ENCODE peak calls at places on chromosomes 7 and 10, in six cellular contexts. One of them, this sample, is unnamed.

GRCh38 chr7:2154831-2155230 is 77.9 kb downstream of the MAD1L1 start:
- DNase-seq in gastrocnemius medialis: no peak
- DNase-seq in ACHN: no peak
- DNase-seq in iris pigment epithelial cell: no peak
- DNase-seq in NCI-H1436: no peak
- DNase-seq in stimulated activated CD4-positive, alpha-beta T cell treated with anti-CD3 and anti-CD28 coated beads, Interleukin-15, amount 100 ng/mL, for 1 hour: no peak
- DNase-seq in this sample: no peak

GRCh38 chr7:155297517-155298287 is at the start of gene INSIG1:
- DNase-seq in gastrocnemius medialis: peak; percentile 90
- DNase-seq in ACHN: peak; percentile 98
- DNase-seq in iris pigment epithelial cell: peak; percentile 93
- DNase-seq in NCI-H1436: peak; percentile 87
- DNase-seq in stimulated activated CD4-positive, alpha-beta T cell treated with anti-CD3 and anti-CD28 coated beads, Interleukin-15, amount 100 ng/mL, for 1 hour: peak; percentile 93
- DNase-seq in this sample: peak; percentile 88

GRCh38 chr10:72834183-72834825 is 59.2 kb upstream of the OIT3 start:
- DNase-seq in gastrocnemius medialis: peak; percentile 37
- DNase-seq in ACHN: peak; percentile 74
- DNase-seq in iris pigment epithelial cell: peak; percentile 72
- DNase-seq in NCI-H1436: peak; percentile 43
- DNase-seq in stimulated activated CD4-positive, alpha-beta T cell treated with anti-CD3 and anti-CD28 coated beads, Interleukin-15, amount 100 ng/mL, for 1 hour: no peak
- DNase-seq in this sample: peak; percentile 11

GRCh38 chr7:85103962-85104361 is 82.9 kb downstream of the SEMA3D start:
- DNase-seq in gastrocnemius medialis: no peak
- DNase-seq in ACHN: no peak
- DNase-seq in iris pigment epithelial cell: peak; percentile 15
- DNase-seq in NCI-H1436: no peak
- DNase-seq in stimulated activated CD4-positive, alpha-beta T cell treated with anti-CD3 and anti-CD28 coated beads, Interleukin-15, amount 100 ng/mL, for 1 hour: no peak
- DNase-seq in this sample: no peak

GRCh38 chr7:86814980-86815379 is 171.3 kb downstream of the GRM3 start:
- DNase-seq in gastrocnemius medialis: no peak
- DNase-seq in ACHN: peak; percentile 42
- DNase-seq in iris pigment epithelial cell: peak; percentile 10
- DNase-seq in NCI-H1436: peak; percentile 20
- DNase-seq in stimulated activated CD4-positive, alpha-beta T cell treated with anti-CD3 and anti-CD28 coated beads, Interleukin-15, amount 100 ng/mL, for 1 hour: no peak
- DNase-seq in this sample: no peak

GRCh38 chr10:29279779-29280535 is 8.9 kb upstream of the LYZL1 start:
- DNase-seq in gastrocnemius medialis: no peak
- DNase-seq in ACHN: no peak
- DNase-seq in iris pigment epithelial cell: no peak
- DNase-seq in NCI-H1436: no peak
- DNase-seq in stimulated activated CD4-positive, alpha-beta T cell treated with anti-CD3 and anti-CD28 coated beads, Interleukin-15, amount 100 ng/mL, for 1 hour: no peak
- DNase-seq in this sample: no peak

GRCh38 chr7:100363098-100363497 is 5.2 kb downstream of the PILRB start:
- DNase-seq in gastrocnemius medialis: no peak
- DNase-seq in ACHN: no peak
- DNase-seq in iris pigment epithelial cell: no peak
- DNase-seq in NCI-H1436: no peak
- DNase-seq in stimulated activated CD4-positive, alpha-beta T cell treated with anti-CD3 and anti-CD28 coated beads, Interleukin-15, amount 100 ng/mL, for 1 hour: no peak
- DNase-seq in this sample: no peak

GRCh38 chr10:71349401-71349800 is 30.3 kb downstream of the SLC29A3 start:
- DNase-seq in gastrocnemius medialis: no peak
- DNase-seq in ACHN: no peak
- DNase-seq in iris pigment epithelial cell: no peak
- DNase-seq in NCI-H1436: no peak
- DNase-seq in stimulated activated CD4-positive, alpha-beta T cell treated with anti-CD3 and anti-CD28 coated beads, Interleukin-15, amount 100 ng/mL, for 1 hour: no peak
- DNase-seq in this sample: no peak

GRCh38 chr7:80876894-80877414 is 41.9 kb downstream of the SEMA3C start:
- DNase-seq in gastrocnemius medialis: no peak
- DNase-seq in ACHN: no peak
- DNase-seq in iris pigment epithelial cell: peak; percentile 43
- DNase-seq in NCI-H1436: no peak
- DNase-seq in stimulated activated CD4-positive, alpha-beta T cell treated with anti-CD3 and anti-CD28 coated beads, Interleukin-15, amount 100 ng/mL, for 1 hour: no peak
- DNase-seq in this sample: no peak

GRCh38 chr10:114332808-114333207 is 71.5 kb downstream of the AFAP1L2 start:
- DNase-seq in gastrocnemius medialis: no peak
- DNase-seq in ACHN: no peak
- DNase-seq in iris pigment epithelial cell: no peak
- DNase-seq in NCI-H1436: no peak
- DNase-seq in stimulated activated CD4-positive, alpha-beta T cell treated with anti-CD3 and anti-CD28 coated beads, Interleukin-15, amount 100 ng/mL, for 1 hour: no peak
- DNase-seq in this sample: no peak

GRCh38 chr7:73778801-73779389 is 8.8 kb upstream of the CLDN3 start:
- DNase-seq in gastrocnemius medialis: no peak
- DNase-seq in ACHN: no peak
- DNase-seq in iris pigment epithelial cell: no peak
- DNase-seq in NCI-H1436: no peak
- DNase-seq in stimulated activated CD4-positive, alpha-beta T cell treated with anti-CD3 and anti-CD28 coated beads, Interleukin-15, amount 100 ng/mL, for 1 hour: no peak
- DNase-seq in this sample: no peak

GRCh38 chr10:88194961-88195367 is 331.5 kb downstream of the PTEN start:
- DNase-seq in gastrocnemius medialis: no peak
- DNase-seq in ACHN: no peak
- DNase-seq in iris pigment epithelial cell: no peak
- DNase-seq in NCI-H1436: no peak
- DNase-seq in stimulated activated CD4-positive, alpha-beta T cell treated with anti-CD3 and anti-CD28 coated beads, Interleukin-15, amount 100 ng/mL, for 1 hour: no peak
- DNase-seq in this sample: no peak

GRCh38 chr10:58937423-58937822 is 239.0 kb upstream of the PHYHIPL start:
- DNase-seq in gastrocnemius medialis: no peak
- DNase-seq in ACHN: no peak
- DNase-seq in iris pigment epithelial cell: no peak
- DNase-seq in NCI-H1436: no peak
- DNase-seq in stimulated activated CD4-positive, alpha-beta T cell treated with anti-CD3 and anti-CD28 coated beads, Interleukin-15, amount 100 ng/mL, for 1 hour: no peak
- DNase-seq in this sample: no peak

GRCh38 chr10:33094263-33095051 is 136.4 kb upstream of the ITGB1 start:
- DNase-seq in gastrocnemius medialis: no peak
- DNase-seq in ACHN: no peak
- DNase-seq in iris pigment epithelial cell: no peak
- DNase-seq in NCI-H1436: no peak
- DNase-seq in stimulated activated CD4-positive, alpha-beta T cell treated with anti-CD3 and anti-CD28 coated beads, Interleukin-15, amount 100 ng/mL, for 1 hour: no peak
- DNase-seq in this sample: no peak

GRCh38 chr7:149635561-149636329 is 137.6 kb downstream of the ZNF467 start:
- DNase-seq in gastrocnemius medialis: no peak
- DNase-seq in ACHN: no peak
- DNase-seq in iris pigment epithelial cell: no peak
- DNase-seq in NCI-H1436: no peak
- DNase-seq in stimulated activated CD4-positive, alpha-beta T cell treated with anti-CD3 and anti-CD28 coated beads, Interleukin-15, amount 100 ng/mL, for 1 hour: no peak
- DNase-seq in this sample: no peak

GRCh38 chr7:117011419-117012260 is 58.3 kb downstream of the ST7 start:
- DNase-seq in gastrocnemius medialis: no peak
- DNase-seq in ACHN: no peak
- DNase-seq in iris pigment epithelial cell: no peak
- DNase-seq in NCI-H1436: no peak
- DNase-seq in stimulated activated CD4-positive, alpha-beta T cell treated with anti-CD3 and anti-CD28 coated beads, Interleukin-15, amount 100 ng/mL, for 1 hour: no peak
- DNase-seq in this sample: no peak

GRCh38 chr10:113061054-113061430 is 111.0 kb downstream of the TCF7L2 start:
- DNase-seq in gastrocnemius medialis: no peak
- DNase-seq in ACHN: no peak
- DNase-seq in iris pigment epithelial cell: no peak
- DNase-seq in NCI-H1436: no peak
- DNase-seq in stimulated activated CD4-positive, alpha-beta T cell treated with anti-CD3 and anti-CD28 coated beads, Interleukin-15, amount 100 ng/mL, for 1 hour: no peak
- DNase-seq in this sample: no peak

GRCh38 chr10:7494034-7494433 is 83.2 kb upstream of the SFMBT2 start:
- DNase-seq in gastrocnemius medialis: no peak
- DNase-seq in ACHN: no peak
- DNase-seq in iris pigment epithelial cell: no peak
- DNase-seq in NCI-H1436: no peak
- DNase-seq in stimulated activated CD4-positive, alpha-beta T cell treated with anti-CD3 and anti-CD28 coated beads, Interleukin-15, amount 100 ng/mL, for 1 hour: no peak
- DNase-seq in this sample: no peak

GRCh38 chr7:69336976-69337375 is 261.3 kb upstream of the AUTS2 start:
- DNase-seq in gastrocnemius medialis: no peak
- DNase-seq in ACHN: no peak
- DNase-seq in iris pigment epithelial cell: no peak
- DNase-seq in NCI-H1436: no peak
- DNase-seq in stimulated activated CD4-positive, alpha-beta T cell treated with anti-CD3 and anti-CD28 coated beads, Interleukin-15, amount 100 ng/mL, for 1 hour: no peak
- DNase-seq in this sample: no peak

GRCh38 chr10:24897326-24897926 is 55.0 kb downstream of the PRTFDC1 start:
- DNase-seq in gastrocnemius medialis: no peak
- DNase-seq in ACHN: peak; percentile 15
- DNase-seq in iris pigment epithelial cell: peak; percentile 76
- DNase-seq in NCI-H1436: no peak
- DNase-seq in stimulated activated CD4-positive, alpha-beta T cell treated with anti-CD3 and anti-CD28 coated beads, Interleukin-15, amount 100 ng/mL, for 1 hour: no peak
- DNase-seq in this sample: no peak

GRCh38 chr10:4130685-4131084 is 345.7 kb upstream of the KLF6 start:
- DNase-seq in gastrocnemius medialis: no peak
- DNase-seq in ACHN: no peak
- DNase-seq in iris pigment epithelial cell: no peak
- DNase-seq in NCI-H1436: no peak
- DNase-seq in stimulated activated CD4-positive, alpha-beta T cell treated with anti-CD3 and anti-CD28 coated beads, Interleukin-15, amount 100 ng/mL, for 1 hour: no peak
- DNase-seq in this sample: no peak

GRCh38 chr7:82506702-82507101 is 63.1 kb upstream of the CACNA2D1 start:
- DNase-seq in gastrocnemius medialis: peak; percentile 67
- DNase-seq in ACHN: no peak
- DNase-seq in iris pigment epithelial cell: peak; percentile 39
- DNase-seq in NCI-H1436: peak; percentile 3
- DNase-seq in stimulated activated CD4-positive, alpha-beta T cell treated with anti-CD3 and anti-CD28 coated beads, Interleukin-15, amount 100 ng/mL, for 1 hour: no peak
- DNase-seq in this sample: no peak

GRCh38 chr10:29734980-29735627 is 100.3 kb upstream of the SVIL start:
- DNase-seq in gastrocnemius medialis: peak; percentile 69
- DNase-seq in ACHN: peak; percentile 47
- DNase-seq in iris pigment epithelial cell: no peak
- DNase-seq in NCI-H1436: no peak
- DNase-seq in stimulated activated CD4-positive, alpha-beta T cell treated with anti-CD3 and anti-CD28 coated beads, Interleukin-15, amount 100 ng/mL, for 1 hour: peak; percentile 37
- DNase-seq in this sample: peak; percentile 30

GRCh38 chr7:104133238-104133637 is 74.6 kb downstream of the ORC5 start:
- DNase-seq in gastrocnemius medialis: no peak
- DNase-seq in ACHN: no peak
- DNase-seq in iris pigment epithelial cell: peak; percentile 16
- DNase-seq in NCI-H1436: no peak
- DNase-seq in stimulated activated CD4-positive, alpha-beta T cell treated with anti-CD3 and anti-CD28 coated beads, Interleukin-15, amount 100 ng/mL, for 1 hour: no peak
- DNase-seq in this sample: no peak

GRCh38 chr10:60343254-60343653 is 46.4 kb downstream of the ANK3 start:
- DNase-seq in gastrocnemius medialis: no peak
- DNase-seq in ACHN: no peak
- DNase-seq in iris pigment epithelial cell: no peak
- DNase-seq in NCI-H1436: no peak
- DNase-seq in stimulated activated CD4-positive, alpha-beta T cell treated with anti-CD3 and anti-CD28 coated beads, Interleukin-15, amount 100 ng/mL, for 1 hour: no peak
- DNase-seq in this sample: no peak

GRCh38 chr7:133434246-133434865 is 181.5 kb downstream of the EXOC4 start:
- DNase-seq in gastrocnemius medialis: no peak
- DNase-seq in ACHN: peak; percentile 48
- DNase-seq in iris pigment epithelial cell: peak; percentile 54
- DNase-seq in NCI-H1436: no peak
- DNase-seq in stimulated activated CD4-positive, alpha-beta T cell treated with anti-CD3 and anti-CD28 coated beads, Interleukin-15, amount 100 ng/mL, for 1 hour: no peak
- DNase-seq in this sample: no peak

GRCh38 chr10:101682172-101682825 is 12.7 kb downstream of the FBXW4 start:
- DNase-seq in gastrocnemius medialis: no peak
- DNase-seq in ACHN: peak; percentile 45
- DNase-seq in iris pigment epithelial cell: peak; percentile 7
- DNase-seq in NCI-H1436: no peak
- DNase-seq in stimulated activated CD4-positive, alpha-beta T cell treated with anti-CD3 and anti-CD28 coated beads, Interleukin-15, amount 100 ng/mL, for 1 hour: no peak
- DNase-seq in this sample: no peak

GRCh38 chr10:52229271-52229931 is 84.7 kb upstream of the DKK1 start:
- DNase-seq in gastrocnemius medialis: no peak
- DNase-seq in ACHN: no peak
- DNase-seq in iris pigment epithelial cell: peak; percentile 13
- DNase-seq in NCI-H1436: no peak
- DNase-seq in stimulated activated CD4-positive, alpha-beta T cell treated with anti-CD3 and anti-CD28 coated beads, Interleukin-15, amount 100 ng/mL, for 1 hour: no peak
- DNase-seq in this sample: no peak

GRCh38 chr7:107588529-107589130 is 8.6 kb downstream of the BCAP29 start:
- DNase-seq in gastrocnemius medialis: no peak
- DNase-seq in ACHN: no peak
- DNase-seq in iris pigment epithelial cell: no peak
- DNase-seq in NCI-H1436: no peak
- DNase-seq in stimulated activated CD4-positive, alpha-beta T cell treated with anti-CD3 and anti-CD28 coated beads, Interleukin-15, amount 100 ng/mL, for 1 hour: no peak
- DNase-seq in this sample: no peak